ENCODE peak calls at places on chromosomes 1 and 21, in eight cellular contexts. P is mammary epithelial cell; G is Panc1; D is tibial artery; F is CD8-positive, alpha-beta T cell; J is tibial nerve; E is uterus; C is GM23338. V is an unnamed sample.

GRCh38 chr1:145714524-145715111 is 4.7 kb upstream of the CD160 start:
- DNase-seq in P (no peak), G (no peak), D (no peak), F (no peak), J (no peak), E (no peak), C (no peak), V (peak; percentile 69)

GRCh38 chr1:112423207-112423606 is 27.2 kb downstream of the CTTNBP2NL start:
- DNase-seq in P (no peak), G (no peak), D (no peak), F (no peak), J (no peak), E (no peak), C (no peak), V (no peak)

GRCh38 chr1:47187226-47187925 is 2.5 kb downstream of the PDZK1IP1 start:
- DNase-seq in P (no peak), G (no peak), D (no peak), F (peak; percentile 32), J (peak; percentile 3), E (no peak), C (no peak), V (no peak)

GRCh38 chr1:228149341-228150020 is at the start of gene GJC2:
- DNase-seq in P (no peak), G (no peak), D (peak; percentile 20), F (no peak), J (no peak), E (peak; percentile 84), C (peak; percentile 41), V (peak; percentile 88)

GRCh38 chr1:174158767-174159252 is 510 bp upstream of the RABGAP1L start:
- DNase-seq in P (no peak), G (no peak), D (no peak), F (no peak), J (no peak), E (no peak), C (no peak), V (no peak)

GRCh38 chr1:62962014-62962793 is 178.3 kb downstream of the ATG4C start:
- DNase-seq in P (no peak), G (no peak), D (no peak), F (no peak), J (no peak), E (no peak), C (peak; percentile 23), V (no peak)

GRCh38 chr1:182794802-182795201 is 5.2 kb downstream of the NPL start:
- DNase-seq in P (no peak), G (no peak), D (no peak), F (no peak), J (no peak), E (no peak), C (no peak), V (no peak)

GRCh38 chr1:84442256-84442655 is 36.8 kb upstream of the RPF1 start:
- DNase-seq in P (peak; percentile 83), G (peak; percentile 72), D (no peak), F (no peak), J (peak; percentile 36), E (no peak), C (peak; percentile 7), V (no peak)

GRCh38 chr1:203306970-203307541 is 1.7 kb downstream of the BTG2 start:
- DNase-seq in P (peak; percentile 35), G (no peak), D (peak; percentile 44), F (peak; percentile 69), J (no peak), E (no peak), C (no peak), V (peak; percentile 55)

GRCh38 chr1:64302971-64303370 is 99.5 kb downstream of the UBE2U start:
- DNase-seq in P (peak; percentile 51), G (no peak), D (no peak), F (no peak), J (no peak), E (no peak), C (no peak), V (no peak)

DNA sequence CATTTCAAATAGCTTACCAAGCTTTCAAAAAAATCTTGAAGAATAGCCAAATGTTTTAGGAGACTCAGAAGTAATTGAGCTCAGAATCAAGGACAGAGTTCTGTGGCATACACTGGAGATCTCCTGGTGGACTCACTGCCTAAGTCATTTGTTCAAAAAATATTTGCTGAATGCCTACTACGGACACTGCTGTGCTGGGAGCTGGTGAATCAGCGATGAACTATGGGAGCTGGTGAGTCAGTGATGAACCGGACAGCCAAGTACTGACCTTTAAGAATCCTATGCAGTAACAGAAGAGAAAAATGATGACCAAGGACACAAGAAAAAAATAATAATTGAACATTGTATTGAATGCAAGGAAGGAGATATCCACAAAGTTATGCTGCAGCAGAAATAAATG is 717.9 kb upstream of the CXADR start:
- DNase-seq in P (peak; percentile 52), G (peak; percentile 75), D (no peak), F (no peak), J (no peak), E (peak; percentile 40), C (no peak), V (peak; percentile 22)
- H3K27ac ChIP-seq in P (no peak overlapping the region), G (no peak overlapping the region), D (no peak overlapping the region), F (no peak overlapping the region), J (no peak overlapping the region), E (no peak overlapping the region), C (no peak overlapping the region), V (no peak overlapping the region)

DNA sequence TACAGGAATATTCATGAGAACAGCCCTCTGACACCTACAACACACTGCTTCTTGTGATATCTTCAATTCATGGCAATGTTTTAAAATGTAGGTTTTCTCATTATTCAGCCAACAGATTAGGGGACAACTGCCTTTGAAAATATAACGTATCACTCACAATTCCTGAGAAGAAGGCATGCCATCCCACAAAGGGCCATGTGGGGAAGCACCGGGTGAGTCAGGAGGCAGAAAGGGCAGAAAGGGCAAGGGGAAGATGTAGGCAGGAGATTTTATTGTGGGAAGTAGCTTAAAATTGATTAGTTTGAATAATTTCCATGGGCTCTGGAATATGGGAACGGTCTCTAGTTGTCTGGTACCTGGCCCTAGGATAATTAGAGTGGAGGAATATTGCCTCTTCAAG is 165.7 kb downstream of the HHIPL2 start:
- DNase-seq in P (no peak), G (no peak), D (no peak), F (no peak), J (no peak), E (no peak), C (no peak), V (no peak)
- H3K4me3 ChIP-seq in P (no peak overlapping the region), G (no peak overlapping the region), D (no peak overlapping the region), F (no peak overlapping the region), J (no peak overlapping the region), E (no peak overlapping the region), C (no peak overlapping the region), V (no peak overlapping the region)

DNA sequence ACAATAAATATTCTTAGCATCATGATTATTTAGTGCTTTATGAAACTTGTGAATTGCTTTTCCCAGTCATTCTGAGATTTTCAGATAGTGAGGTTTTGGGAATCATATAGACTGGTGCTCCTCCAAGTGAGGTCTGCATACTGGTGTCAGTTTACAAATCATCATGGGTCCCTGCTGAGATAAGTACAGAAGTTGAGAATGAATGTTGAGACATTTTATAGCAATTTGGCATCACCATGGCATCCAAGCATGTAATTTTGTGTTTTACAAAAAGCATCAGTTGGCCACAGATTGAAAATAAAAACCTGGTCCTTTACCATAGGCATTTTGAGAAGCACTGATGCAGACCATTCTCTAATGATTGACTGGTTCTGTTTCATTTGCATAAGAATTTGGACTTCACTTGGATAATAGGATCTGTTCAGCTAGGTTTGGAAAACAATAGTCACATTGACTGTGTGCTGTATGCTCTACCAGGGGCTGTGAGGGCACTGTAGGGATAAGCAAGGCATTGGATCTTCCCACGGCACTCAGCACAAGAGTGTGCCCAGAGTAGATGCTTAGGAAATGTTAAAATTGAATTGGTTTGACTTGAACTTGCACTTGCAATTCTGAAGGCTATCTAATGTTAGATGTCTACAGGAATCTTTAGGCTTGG is 79.0 kb upstream of the JUN start:
- DNase-seq in P (no peak), G (no peak), D (no peak), F (no peak), J (no peak), E (no peak), C (no peak), V (no peak)
- H3K27ac ChIP-seq in P (no peak overlapping the region), G (peak overlapping the region; percentile 48), D (no peak overlapping the region), F (no peak overlapping the region), J (no peak overlapping the region), E (no peak overlapping the region), C (no peak overlapping the region), V (no peak overlapping the region)

GRCh38 chr1:241822846-241823245 is 25.2 kb upstream of the EXO1 start:
- DNase-seq in P (no peak), G (no peak), D (no peak), F (no peak), J (no peak), E (no peak), C (no peak), V (no peak)
- H3K4me3 ChIP-seq in P (no peak overlapping the region), G (no peak overlapping the region), D (no peak overlapping the region), F (no peak overlapping the region), J (no peak overlapping the region), E (no peak overlapping the region), C (no peak overlapping the region), V (no peak overlapping the region)

V was measured in right cardiac atrium.